ENCODE peak calls at places on chromosome 2, in four cellular contexts. One of them, this sample, is unnamed.

GRCh38 chr2:230054079-230054478 is 14.6 kb downstream of the SLC16A14 start:
- DNase-seq in HepG2: no peak
- DNase-seq in neural progenitor cell: no peak
- DNase-seq in neural crest cell: no peak
- DNase-seq in this sample: no peak

GRCh38 chr2:226903179-226903578 is 67.3 kb downstream of the RHBDD1 start:
- DNase-seq in HepG2: no peak
- DNase-seq in neural progenitor cell: no peak
- DNase-seq in neural crest cell: no peak
- DNase-seq in this sample: no peak

GRCh38 chr2:145186303-145186702 is 666.4 kb upstream of the ZEB2 start:
- DNase-seq in HepG2: no peak
- DNase-seq in neural progenitor cell: peak; percentile 20
- DNase-seq in neural crest cell: no peak
- DNase-seq in this sample: no peak

GRCh38 chr2:129565710-129566109 is 413.8 kb upstream of the RAB6C start:
- DNase-seq in HepG2: no peak
- DNase-seq in neural progenitor cell: no peak
- DNase-seq in neural crest cell: no peak
- DNase-seq in this sample: no peak

GRCh38 chr2:70546376-70546775 is 7.2 kb downstream of the TGFA start:
- DNase-seq in HepG2: no peak
- DNase-seq in neural progenitor cell: no peak
- DNase-seq in neural crest cell: no peak
- DNase-seq in this sample: no peak

GRCh38 chr2:55103039-55103438 is 52.8 kb upstream of the RTN4 start:
- DNase-seq in HepG2: peak; percentile 24
- DNase-seq in neural progenitor cell: no peak
- DNase-seq in neural crest cell: no peak
- DNase-seq in this sample: no peak

GRCh38 chr2:58081000-58081399 is 34.4 kb downstream of the VRK2 start:
- DNase-seq in HepG2: peak; percentile 15
- DNase-seq in neural progenitor cell: no peak
- DNase-seq in neural crest cell: no peak
- DNase-seq in this sample: peak; percentile 15

GRCh38 chr2:191169456-191170300 is 18.9 kb upstream of the STAT4 start:
- DNase-seq in HepG2: no peak
- DNase-seq in neural progenitor cell: no peak
- DNase-seq in neural crest cell: no peak
- DNase-seq in this sample: no peak

GRCh38 chr2:181683518-181684453 is 3.5 kb upstream of the NEUROD1 start:
- DNase-seq in HepG2: no peak
- DNase-seq in neural progenitor cell: peak; percentile 95
- DNase-seq in neural crest cell: peak; percentile 67
- DNase-seq in this sample: no peak

GRCh38 chr2:150169230-150169629 is 318.2 kb downstream of the RND3 start:
- DNase-seq in HepG2: no peak
- DNase-seq in neural progenitor cell: no peak
- DNase-seq in neural crest cell: no peak
- DNase-seq in this sample: peak; percentile 31

GRCh38 chr2:65666156-65666725 is 233.8 kb upstream of the SPRED2 start:
- DNase-seq in HepG2: no peak
- DNase-seq in neural progenitor cell: no peak
- DNase-seq in neural crest cell: no peak
- DNase-seq in this sample: peak; percentile 53

GRCh38 chr2:130853391-130853790 is 16.7 kb downstream of the ARHGEF4 start:
- DNase-seq in HepG2: no peak
- DNase-seq in neural progenitor cell: no peak
- DNase-seq in neural crest cell: no peak
- DNase-seq in this sample: no peak

GRCh38 chr2:5287558-5288334 is 404.4 kb upstream of the SOX11 start:
- DNase-seq in HepG2: no peak
- DNase-seq in neural progenitor cell: no peak
- DNase-seq in neural crest cell: no peak
- DNase-seq in this sample: no peak

GRCh38 chr2:172623249-172623965 is 67.5 kb downstream of the PDK1 start:
- DNase-seq in HepG2: no peak
- DNase-seq in neural progenitor cell: no peak
- DNase-seq in neural crest cell: no peak
- DNase-seq in this sample: no peak

GRCh38 chr2:19574788-19575260 is 216.4 kb upstream of the OSR1 start:
- DNase-seq in HepG2: no peak
- DNase-seq in neural progenitor cell: peak; percentile 46
- DNase-seq in neural crest cell: no peak
- DNase-seq in this sample: no peak

GRCh38 chr2:118250463-118250862 is 162.2 kb downstream of the INSIG2 start:
- DNase-seq in HepG2: peak; percentile 12
- DNase-seq in neural progenitor cell: no peak
- DNase-seq in neural crest cell: no peak
- DNase-seq in this sample: peak; percentile 14

GRCh38 chr2:201890447-201890846 is 84.1 kb downstream of the CDK15 start:
- DNase-seq in HepG2: no peak
- DNase-seq in neural progenitor cell: no peak
- DNase-seq in neural crest cell: no peak
- DNase-seq in this sample: no peak

GRCh38 chr2:230578106-230578505 is 134.5 kb upstream of the CAB39 start:
- DNase-seq in HepG2: no peak
- DNase-seq in neural progenitor cell: no peak
- DNase-seq in neural crest cell: no peak
- DNase-seq in this sample: no peak

GRCh38 chr2:101596346-101596745 is 101.2 kb upstream of the MAP4K4 start:
- DNase-seq in HepG2: no peak
- DNase-seq in neural progenitor cell: no peak
- DNase-seq in neural crest cell: no peak
- DNase-seq in this sample: no peak

GRCh38 chr2:15729001-15729400 is 137.3 kb downstream of the DDX1 start:
- DNase-seq in HepG2: no peak
- DNase-seq in neural progenitor cell: no peak
- DNase-seq in neural crest cell: no peak
- DNase-seq in this sample: no peak

GRCh38 chr2:126825306-126825705 is 73.4 kb upstream of the TEX51 start:
- DNase-seq in HepG2: no peak
- DNase-seq in neural progenitor cell: no peak
- DNase-seq in neural crest cell: no peak
- DNase-seq in this sample: no peak

GRCh38 chr2:19357383-19358241 is 811 bp downstream of the OSR1 start:
- DNase-seq in HepG2: no peak
- DNase-seq in neural progenitor cell: peak; percentile 47
- DNase-seq in neural crest cell: no peak
- DNase-seq in this sample: peak; percentile 63

GRCh38 chr2:1766851-1767771 is 22.8 kb upstream of the PXDN start:
- DNase-seq in HepG2: no peak
- DNase-seq in neural progenitor cell: peak; percentile 33
- DNase-seq in neural crest cell: no peak
- DNase-seq in this sample: no peak

GRCh38 chr2:26521054-26521912 is 43.4 kb upstream of the OTOF start:
- DNase-seq in HepG2: peak; percentile 18
- DNase-seq in neural progenitor cell: peak; percentile 81
- DNase-seq in neural crest cell: peak; percentile 22
- DNase-seq in this sample: peak; percentile 65

GRCh38 chr2:240135706-240136012 is 446 bp downstream of the COPS9 start:
- DNase-seq in HepG2: no peak
- DNase-seq in neural progenitor cell: no peak
- DNase-seq in neural crest cell: no peak
- DNase-seq in this sample: no peak

GRCh38 chr2:206856474-206856873 is 82.8 kb upstream of the CPO start:
- DNase-seq in HepG2: no peak
- DNase-seq in neural progenitor cell: no peak
- DNase-seq in neural crest cell: no peak
- DNase-seq in this sample: no peak

GRCh38 chr2:241620419-241620769 is 16.6 kb downstream of the THAP4 start:
- DNase-seq in HepG2: no peak
- DNase-seq in neural progenitor cell: no peak
- DNase-seq in neural crest cell: no peak
- DNase-seq in this sample: no peak

GRCh38 chr2:111191877-111192276 is 71.2 kb downstream of the BCL2L11 start:
- DNase-seq in HepG2: peak; percentile 43
- DNase-seq in neural progenitor cell: no peak
- DNase-seq in neural crest cell: no peak
- DNase-seq in this sample: no peak

GRCh38 chr2:164621761-164622105 is 451 bp upstream of the GRB14 start:
- DNase-seq in HepG2: no peak
- DNase-seq in neural progenitor cell: no peak
- DNase-seq in neural crest cell: no peak
- DNase-seq in this sample: peak; percentile 51

GRCh38 chr2:222950886-222951285 is 90.0 kb downstream of the ACSL3 start:
- DNase-seq in HepG2: no peak
- DNase-seq in neural progenitor cell: no peak
- DNase-seq in neural crest cell: no peak
- DNase-seq in this sample: no peak

GRCh38 chr2:235030936-235031335 is 79.1 kb downstream of the SH3BP4 start:
- DNase-seq in HepG2: no peak
- DNase-seq in neural progenitor cell: no peak
- DNase-seq in neural crest cell: no peak
- DNase-seq in this sample: no peak

GRCh38 chr2:222304737-222305509 is 6.1 kb upstream of the PAX3 start:
- DNase-seq in HepG2: no peak
- DNase-seq in neural progenitor cell: peak; percentile 62
- DNase-seq in neural crest cell: peak; percentile 31
- DNase-seq in this sample: no peak

GRCh38 chr2:65277791-65278449 is 50.3 kb downstream of the ACTR2 start:
- DNase-seq in HepG2: no peak
- DNase-seq in neural progenitor cell: no peak
- DNase-seq in neural crest cell: no peak
- DNase-seq in this sample: no peak

GRCh38 chr2:181036848-181037603 is 56.6 kb downstream of the UBE2E3 start:
- DNase-seq in HepG2: no peak
- DNase-seq in neural progenitor cell: no peak
- DNase-seq in neural crest cell: no peak
- DNase-seq in this sample: no peak

GRCh38 chr2:188314314-188315054 is 22.8 kb downstream of the GULP1 start:
- DNase-seq in HepG2: no peak
- DNase-seq in neural progenitor cell: peak; percentile 2
- DNase-seq in neural crest cell: no peak
- DNase-seq in this sample: no peak

GRCh38 chr2:102717308-102718018 is 44.4 kb upstream of the TMEM182 start:
- DNase-seq in HepG2: no peak
- DNase-seq in neural progenitor cell: no peak
- DNase-seq in neural crest cell: no peak
- DNase-seq in this sample: no peak

GRCh38 chr2:230944123-230944653 is 19.1 kb upstream of the GPR55 start:
- DNase-seq in HepG2: no peak
- DNase-seq in neural progenitor cell: no peak
- DNase-seq in neural crest cell: no peak
- DNase-seq in this sample: no peak

GRCh38 chr2:118786691-118787090 is 60.8 kb downstream of the EN1 start:
- DNase-seq in HepG2: no peak
- DNase-seq in neural progenitor cell: no peak
- DNase-seq in neural crest cell: no peak
- DNase-seq in this sample: no peak

GRCh38 chr2:44974064-44974715 is 32.7 kb downstream of the SIX3 start:
- DNase-seq in HepG2: peak; percentile 52
- DNase-seq in neural progenitor cell: peak; percentile 93
- DNase-seq in neural crest cell: no peak
- DNase-seq in this sample: peak; percentile 57

GRCh38 chr2:226118471-226119429 is 680.9 kb downstream of the IRS1 start:
- DNase-seq in HepG2: peak; percentile 81
- DNase-seq in neural progenitor cell: no peak
- DNase-seq in neural crest cell: no peak
- DNase-seq in this sample: peak; percentile 64

This sample was measured in HT-29.